ENCODE peak calls at places on chromosome 12, in ten cellular contexts. W is heart right ventricle, Z is brain microvascular endothelial cell, O is HFFc6, A is RWPE1, Q is cardiac muscle cell, Y is choroid plexus epithelial cell, B is cardiac fibroblast, L is glutamatergic neuron, X is GM06990. U is an unnamed sample.

GRCh38 chr12:8899835-8900234 is 14.5 kb upstream of the PHC1 start:
- DNase-seq in W (no peak), Z (no peak), O (no peak), A (no peak), Q (no peak), Y (no peak), B (no peak), L (no peak), X (no peak), U (no peak)

GRCh38 chr12:27331299-27331926 is 1.2 kb upstream of the BMAL2 start:
- DNase-seq in W (no peak), Z (peak; percentile 89), O (peak; percentile 93), A (peak; percentile 86), Q (peak; percentile 89), Y (peak; percentile 96), B (peak; percentile 98), L (no peak), X (peak; percentile 43), U (no peak)

GRCh38 chr12:58966939-58967338 is 46.6 kb upstream of the LRIG3 start:
- DNase-seq in W (no peak), Z (peak; percentile 4), O (no peak), A (no peak), Q (peak; percentile 2), Y (peak; percentile 26), B (peak; percentile 57), L (no peak), X (no peak), U (no peak)

GRCh38 chr12:26195641-26196423 is 459 bp downstream of the SSPN start:
- DNase-seq in W (peak; percentile 47), Z (peak; percentile 22), O (peak; percentile 36), A (no peak), Q (peak; percentile 59), Y (peak; percentile 48), B (peak; percentile 54), L (peak; percentile 52), X (peak; percentile 23), U (peak; percentile 37)

GRCh38 chr12:89484470-89484869 is 40.1 kb downstream of the GALNT4 start:
- DNase-seq in W (no peak), Z (no peak), O (no peak), A (no peak), Q (no peak), Y (no peak), B (no peak), L (no peak), X (no peak), U (no peak)

GRCh38 chr12:29519585-29520182 is 22.2 kb upstream of the OVCH1 start:
- DNase-seq in W (no peak), Z (peak; percentile 47), O (peak; percentile 41), A (peak; percentile 20), Q (peak; percentile 79), Y (peak; percentile 79), B (peak; percentile 77), L (no peak), X (no peak), U (peak; percentile 45)

GRCh38 chr12:18320036-18320617 is 58.8 kb downstream of the PIK3C2G start:
- DNase-seq in W (no peak), Z (peak; percentile 80), O (peak; percentile 79), A (peak; percentile 46), Q (peak; percentile 86), Y (peak; percentile 91), B (peak; percentile 91), L (no peak), X (no peak), U (peak; percentile 10)

GRCh38 chr12:96236221-96236822 is 42.1 kb downstream of the ELK3 start:
- DNase-seq in W (peak; percentile 53), Z (peak; percentile 40), O (no peak), A (no peak), Q (peak; percentile 87), Y (no peak), B (peak; percentile 50), L (no peak), X (no peak), U (no peak)

GRCh38 chr12:39788235-39788634 is 168.6 kb upstream of the ABCD2 start:
- DNase-seq in W (no peak), Z (no peak), O (no peak), A (no peak), Q (no peak), Y (no peak), B (no peak), L (no peak), X (no peak), U (no peak)

GRCh38 chr12:12714276-12715001 is 2.7 kb upstream of the CDKN1B start:
- DNase-seq in W (no peak), Z (no peak), O (no peak), A (no peak), Q (no peak), Y (peak; percentile 61), B (peak; percentile 26), L (no peak), X (peak; percentile 75), U (no peak)

GRCh38 chr12:68611094-68611818 is 557 bp downstream of the RAP1B start:
- DNase-seq in W (peak; percentile 63), Z (no peak), O (peak; percentile 34), A (peak; percentile 35), Q (peak; percentile 74), Y (peak; percentile 74), B (peak; percentile 71), L (peak; percentile 54), X (peak; percentile 67), U (peak; percentile 34)

GRCh38 chr12:56601503-56601902 is 28.6 kb downstream of the BAZ2A start:
- DNase-seq in W (no peak), Z (peak; percentile 10), O (no peak), A (no peak), Q (no peak), Y (peak; percentile 36), B (no peak), L (peak; percentile 37), X (no peak), U (no peak)

GRCh38 chr12:113092478-113093408 is 36.2 kb downstream of the DTX1 start:
- DNase-seq in W (peak; percentile 41), Z (no peak), O (no peak), A (peak; percentile 53), Q (peak; percentile 11), Y (peak; percentile 25), B (peak; percentile 9), L (peak; percentile 59), X (no peak), U (no peak)
- TF ChIP-seq CTCF in W (no peak), Z (peak; percentile 37), O (peak; percentile 11), A (no peak), Q (peak; percentile 35), Y (peak; percentile 44), B (peak; percentile 15), L (no peak), X (peak; percentile 71), U (peak; percentile 31)

DNA sequence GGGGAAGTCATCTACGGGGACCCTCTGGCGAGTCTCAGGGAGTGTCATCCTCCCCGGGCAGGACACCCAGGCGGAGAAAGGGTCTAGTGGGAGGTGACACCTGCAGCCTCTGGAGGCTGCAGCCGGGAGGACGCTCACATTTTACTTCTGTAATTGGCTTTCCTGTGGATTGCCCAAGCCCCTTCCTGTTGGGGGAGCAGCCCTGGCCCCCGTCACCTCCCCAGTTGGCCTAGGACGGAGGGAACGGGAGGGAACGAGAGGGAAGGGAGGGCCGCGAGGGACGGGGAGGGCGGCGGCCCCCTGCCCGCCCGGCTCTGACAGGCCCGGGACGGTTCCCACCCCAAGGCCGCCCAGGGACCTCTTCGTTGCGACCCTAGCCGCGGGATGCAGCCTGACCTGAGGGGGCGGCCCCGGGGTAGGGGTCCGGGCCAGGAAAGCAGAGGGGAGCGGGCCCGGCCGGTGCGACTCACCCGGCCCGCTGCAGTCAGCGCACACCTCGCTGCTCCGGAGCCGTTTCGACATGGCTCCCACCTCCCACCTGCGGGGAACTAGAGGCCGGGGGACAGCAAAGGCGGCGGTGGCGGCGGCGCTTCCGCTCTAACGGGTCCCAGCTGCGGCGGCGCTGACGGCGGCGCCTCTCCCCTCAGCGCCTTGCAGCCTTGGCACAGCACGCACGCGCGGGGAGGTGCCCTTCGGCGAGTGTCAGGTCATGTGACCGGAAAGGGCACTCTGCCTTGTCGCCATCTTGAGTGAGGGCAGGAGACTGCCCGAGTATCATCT is at the start of gene GIT2:
- DNase-seq in W (peak; percentile 93), Z (peak; percentile 87), O (peak; percentile 86), A (peak; percentile 85), Q (peak; percentile 92), Y (peak; percentile 91), B (peak; percentile 90), L (peak; percentile 94), X (peak; percentile 95), U (peak; percentile 86)
- TF ChIP-seq CTCF in W (no peak), Z (no peak), O (no peak), A (no peak), Q (no peak), Y (peak; percentile 3), B (no peak), L (no peak), X (peak; percentile 7), U (no peak)

DNA sequence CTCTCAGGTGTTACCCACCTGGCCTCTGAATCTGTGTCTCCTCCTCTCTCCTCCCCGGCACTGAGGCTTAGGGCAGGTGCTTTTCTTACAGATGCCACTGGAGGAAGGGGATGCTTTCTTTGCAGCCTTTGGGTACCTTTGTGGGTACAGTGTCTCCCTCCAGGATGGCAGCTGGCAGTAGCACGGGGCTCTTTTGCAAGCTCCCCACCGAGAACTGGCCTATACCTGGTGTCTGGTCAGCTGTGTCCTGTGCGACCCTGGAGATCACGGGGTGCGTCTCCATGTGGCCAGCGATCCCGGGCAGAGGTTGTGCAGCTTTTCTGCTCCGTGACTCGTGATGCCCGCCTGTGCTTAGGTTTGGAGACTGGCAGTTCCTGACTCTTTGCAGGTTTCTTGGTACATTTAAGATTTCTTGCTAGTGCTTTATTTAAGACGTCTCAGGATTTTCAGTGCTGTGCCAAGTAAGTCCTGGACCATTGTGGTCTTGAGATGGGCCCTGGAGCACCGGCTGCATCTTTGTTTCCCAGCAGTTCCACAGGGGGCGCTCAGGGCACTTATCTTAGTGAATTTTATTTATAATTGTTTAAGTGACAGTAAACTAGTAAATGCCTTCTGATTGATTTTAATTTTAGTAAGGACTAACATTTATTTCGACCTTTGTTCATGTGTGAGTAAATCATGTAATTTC is 68.9 kb downstream of the DDX51 start:
- DNase-seq in W (no peak), Z (no peak), O (no peak), A (no peak), Q (no peak), Y (peak; percentile 20), B (peak; percentile 10), L (no peak), X (no peak), U (no peak)
- TF ChIP-seq CTCF in W (no peak), Z (peak; percentile 57), O (peak; percentile 70), A (peak; percentile 10), Q (peak; percentile 29), Y (peak; percentile 52), B (peak; percentile 36), L (peak; percentile 23), X (no peak), U (peak; percentile 44)

DNA sequence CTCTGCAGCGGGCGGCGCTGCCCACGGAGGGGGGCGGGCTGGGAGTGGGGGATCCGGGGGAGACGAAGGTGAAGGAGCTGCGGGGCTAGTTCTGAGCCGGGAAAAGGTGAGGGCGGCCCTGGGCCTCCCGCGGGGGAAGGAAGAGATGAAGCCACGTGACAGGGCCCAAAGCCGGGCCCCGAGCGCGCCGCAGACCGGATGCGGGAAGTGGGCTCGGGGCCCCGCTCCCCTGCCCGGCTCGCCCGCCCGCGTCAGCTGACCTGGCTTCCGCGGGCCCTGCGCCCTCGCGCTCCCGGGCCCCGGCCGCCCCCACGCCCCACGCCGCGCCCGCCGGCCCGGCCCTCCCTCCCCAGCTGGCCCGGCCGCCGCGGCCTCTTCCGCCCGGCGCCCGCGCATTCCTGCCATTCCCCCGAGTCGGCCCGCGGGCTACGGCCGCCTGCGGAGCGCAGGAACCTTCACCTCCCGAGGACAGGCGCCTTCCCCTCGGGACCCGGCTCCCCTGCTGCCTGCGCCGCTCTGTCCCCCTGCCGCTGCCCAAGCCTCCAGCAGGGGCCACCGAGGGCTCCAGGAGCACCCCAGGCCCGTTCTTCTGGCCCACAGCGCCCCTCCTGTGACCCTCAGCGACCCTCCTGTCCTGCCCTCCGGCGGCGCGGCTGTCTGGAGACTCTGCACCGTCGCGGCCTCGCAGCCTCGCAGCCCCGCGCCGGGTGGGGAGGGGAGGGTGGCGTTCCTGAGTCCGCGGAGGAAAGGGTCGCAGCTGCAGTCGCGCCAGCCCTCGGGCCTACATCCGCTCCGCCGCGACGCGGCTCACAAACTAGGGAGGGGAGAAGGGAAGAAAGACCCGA is 20.4 kb downstream of the NINJ2 start:
- DNase-seq in W (peak; percentile 82), Z (no peak), O (peak; percentile 13), A (peak; percentile 64), Q (peak; percentile 90), Y (peak; percentile 71), B (peak; percentile 54), L (peak; percentile 67), X (peak; percentile 91), U (peak; percentile 56)
- TF ChIP-seq CTCF in W (peak; percentile 5), Z (peak; percentile 42), O (peak; percentile 55), A (no peak), Q (peak; percentile 31), Y (peak; percentile 36), B (peak; percentile 32), L (peak; percentile 25), X (peak; percentile 55), U (peak; percentile 61)

U was measured in neural crest cell.